ENCODE peak calls at places on chromosome 6, in four cellular contexts. R is NCI-H524, P is cardiac fibroblast, G is NCI-H2081. S is an unnamed sample.

GRCh38 chr6:30884521-30885480 is 482 bp downstream of the DDR1 start:
- DNase-seq in P (peak; percentile 17), R (peak; percentile 33), G (peak; percentile 18), S (no peak)

GRCh38 chr6:165863801-165864200 is 200.8 kb upstream of the PDE10A start:
- DNase-seq in P (no peak), G (no peak), R (no peak), S (no peak)

GRCh38 chr6:125846292-125847024 is 55.7 kb downstream of the NCOA7 start:
- DNase-seq in R (no peak), G (no peak), P (no peak), S (no peak)

GRCh38 chr6:121596441-121596840 is 161.0 kb downstream of the GJA1 start:
- DNase-seq in P (no peak), G (no peak), R (no peak), S (no peak)

GRCh38 chr6:160733045-160733646 is 31.1 kb downstream of the PLG start:
- DNase-seq in G (peak; percentile 26), P (peak; percentile 64), R (peak; percentile 70), S (peak; percentile 44)

GRCh38 chr6:513058-513457 is 121.5 kb downstream of the IRF4 start:
- DNase-seq in P (no peak), G (no peak), R (no peak), S (no peak)

GRCh38 chr6:34671801-34672656 is 24.5 kb downstream of the ILRUN start:
- DNase-seq in R (no peak), G (no peak), P (peak; percentile 85), S (peak; percentile 74)

GRCh38 chr6:38432479-38432878 is 207.2 kb downstream of the BTBD9 start:
- DNase-seq in G (no peak), R (no peak), P (peak; percentile 61), S (no peak)